ENCODE peak calls at places on chromosome 16, in five cellular contexts. Z is AG10803, L is stomach, U is GM23338, P is heart right ventricle. A is an unnamed sample.

GRCh38 chr16:11497329-11497805 is 89.4 kb downstream of the LITAF start:
- DNase-seq in Z (peak), L (peak), U (peak), P (peak), A (peak)

GRCh38 chr16:608019-608418 is 18.2 kb downstream of the RAB40C start:
- DNase-seq in P (no peak), U (no peak), Z (no peak), L (no peak), A (no peak)

GRCh38 chr16:53666816-53667415 is 36.7 kb downstream of the RPGRIP1L start:
- DNase-seq in L (no peak), Z (peak), P (no peak), U (no peak), A (no peak)

GRCh38 chr16:58187657-58188430 is 10.1 kb downstream of the CSNK2A2 start:
- DNase-seq in U (no peak), Z (no peak), P (peak), L (no peak), A (no peak)

GRCh38 chr16:56776562-56776961 is 46.6 kb downstream of the NUP93 start:
- DNase-seq in L (peak), Z (peak), P (peak), U (no peak), A (peak)

GRCh38 chr16:18931756-18932155 is 5.5 kb upstream of the SMG1 start:
- DNase-seq in P (peak), L (no peak), Z (no peak), U (no peak), A (peak)

GRCh38 chr16:11342021-11342855 is 3.0 kb upstream of the RMI2 start:
- DNase-seq in L (no peak), U (no peak), P (no peak), Z (no peak), A (no peak)

GRCh38 chr16:5325932-5326331 is 228.3 kb upstream of the EEF2KMT start:
- DNase-seq in U (no peak), P (no peak), Z (no peak), L (no peak), A (no peak)

GRCh38 chr16:50585331-50585776 is 37.2 kb downstream of the NKD1 start:
- DNase-seq in P (peak), U (no peak), Z (peak), L (peak), A (peak)

GRCh38 chr16:86405319-86405718 is 105.0 kb upstream of the FOXF1 start:
- DNase-seq in Z (no peak), U (no peak), L (no peak), P (no peak), A (no peak)

GRCh38 chr16:4529085-4530060 is 9.2 kb downstream of the CDIP1 start:
- DNase-seq in Z (no peak), L (no peak), U (peak), P (no peak), A (peak)

GRCh38 chr16:17468611-17469010 is 2.1 kb downstream of the XYLT1 start:
- DNase-seq in L (no peak), Z (no peak), U (no peak), P (no peak), A (no peak)
- H3K4me3 ChIP-seq in L (peak), Z (peak), U (peak), P (no peak), A (no peak)

DNA sequence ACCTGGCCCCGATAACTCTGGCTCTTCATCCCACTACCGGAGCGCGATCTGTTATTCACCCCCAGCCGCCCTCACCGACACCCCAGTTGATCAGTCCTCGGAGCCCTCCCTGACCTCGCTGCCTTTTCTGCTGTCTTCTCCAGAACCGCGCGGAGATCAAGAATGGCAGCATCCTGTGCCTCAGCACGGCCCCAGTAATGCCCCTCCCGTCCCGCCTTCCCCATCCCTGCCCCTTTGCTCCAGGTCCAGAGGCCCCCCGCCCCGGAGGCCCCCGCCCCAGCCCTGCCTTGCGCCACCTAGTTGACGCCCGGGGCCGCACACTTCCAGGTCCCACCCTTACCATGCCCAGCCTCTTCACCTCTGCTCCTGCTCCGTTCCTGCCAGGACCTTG is 872 bp downstream of the ELMO3 start:
- DNase-seq in P (no peak), U (peak), L (no peak), Z (no peak), A (peak)
- H3K4me3 ChIP-seq in P (no peak), U (peak), L (peak), Z (no peak), A (no peak)

DNA sequence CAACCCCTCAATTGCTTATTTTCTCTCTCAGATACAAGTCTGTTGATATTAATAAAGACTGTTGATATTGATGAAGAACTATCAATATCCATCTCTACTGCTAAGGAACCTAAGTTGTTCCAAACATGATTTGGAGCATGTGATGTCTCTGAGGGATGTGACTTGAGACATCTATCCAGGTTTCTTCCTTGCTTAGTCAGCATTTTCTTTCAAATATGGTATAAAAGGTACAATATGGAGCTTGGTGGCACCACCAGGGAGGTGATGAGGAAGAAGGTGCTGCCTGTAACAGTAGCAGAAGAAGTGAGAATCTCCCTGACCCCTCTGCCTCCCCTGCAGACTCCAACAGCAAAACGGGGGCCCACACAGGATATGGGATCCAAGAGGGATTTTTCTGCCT is 329.0 kb downstream of the MAF start:
- DNase-seq in P (no peak), U (no peak), L (no peak), Z (no peak), A (no peak)
- H3K4me3 ChIP-seq in P (no peak), U (no peak), L (no peak), Z (no peak), A (no peak)

GRCh38 chr16:73672135-73672534 is 624.2 kb upstream of the ZFHX3 start:
- DNase-seq in P (no peak), U (no peak), Z (no peak), L (no peak), A (no peak)
- H3K4me3 ChIP-seq in P (no peak), U (no peak), Z (no peak), L (no peak), A (no peak)

GRCh38 chr16:85003723-85004586 is 7.4 kb downstream of the ZDHHC7 start:
- DNase-seq in Z (no peak), U (no peak), L (no peak), P (no peak), A (no peak)

GRCh38 chr16:85007815-85008214 is 3.5 kb downstream of the ZDHHC7 start:
- DNase-seq in P (no peak), Z (no peak), L (no peak), U (no peak), A (no peak)

GRCh38 chr16:85004587-85005205 is 6.6 kb downstream of the ZDHHC7 start:
- DNase-seq in U (no peak), L (peak), P (no peak), Z (peak), A (no peak)

GRCh38 chr16:85006639-85007038 is 4.7 kb downstream of the ZDHHC7 start:
- DNase-seq in U (no peak), P (no peak), Z (peak), L (no peak), A (no peak)

DNA sequence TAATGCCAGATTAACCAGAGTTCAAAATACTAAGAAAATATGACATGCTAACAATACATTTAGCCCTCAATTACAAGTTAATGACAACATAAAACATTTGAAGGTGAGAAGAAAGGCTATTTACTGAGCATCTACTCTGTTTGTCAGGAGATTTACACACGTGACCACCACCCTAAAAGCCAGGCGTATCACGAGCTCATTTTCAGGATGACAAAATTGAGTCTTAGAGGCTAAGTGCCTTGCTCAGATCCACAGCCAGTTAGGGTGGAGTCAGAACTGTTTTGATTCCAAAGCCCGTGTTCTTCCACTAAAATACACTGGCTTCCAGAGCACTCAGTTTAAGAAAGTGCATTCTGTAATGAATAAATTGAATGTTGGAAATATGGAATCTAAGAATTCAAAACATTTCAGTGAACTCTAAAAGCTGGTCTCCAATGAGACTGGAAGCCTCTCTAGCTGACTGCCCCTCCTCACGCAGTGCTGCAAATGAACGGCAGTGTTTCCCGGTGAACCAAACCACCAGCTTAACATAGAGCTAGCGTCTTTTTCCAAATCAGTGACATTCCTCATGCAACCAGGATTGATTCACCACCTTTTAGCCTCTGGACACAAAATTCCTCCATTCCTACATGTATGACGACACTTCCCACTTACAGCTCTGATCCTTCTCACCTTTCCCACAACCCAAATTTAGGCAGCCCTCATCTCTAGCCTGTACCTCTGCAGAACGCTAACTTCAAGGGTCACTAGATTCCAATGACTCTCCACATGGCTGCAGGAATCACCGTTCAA is 5.9 kb downstream of the ZDHHC7 start:
- DNase-seq in U (no peak), L (no peak), P (no peak), Z (peak), A (no peak)
- H3K4me3 ChIP-seq in U (no peak), L (no peak), P (no peak), Z (peak), A (no peak)

GRCh38 chr16:66267287-66268137 is 99.0 kb upstream of the CDH5 start:
- DNase-seq in L (no peak), Z (no peak), U (no peak), P (no peak), A (no peak)
- H3K4me3 ChIP-seq in L (no peak), Z (no peak), U (no peak), P (no peak), A (no peak)

DNA sequence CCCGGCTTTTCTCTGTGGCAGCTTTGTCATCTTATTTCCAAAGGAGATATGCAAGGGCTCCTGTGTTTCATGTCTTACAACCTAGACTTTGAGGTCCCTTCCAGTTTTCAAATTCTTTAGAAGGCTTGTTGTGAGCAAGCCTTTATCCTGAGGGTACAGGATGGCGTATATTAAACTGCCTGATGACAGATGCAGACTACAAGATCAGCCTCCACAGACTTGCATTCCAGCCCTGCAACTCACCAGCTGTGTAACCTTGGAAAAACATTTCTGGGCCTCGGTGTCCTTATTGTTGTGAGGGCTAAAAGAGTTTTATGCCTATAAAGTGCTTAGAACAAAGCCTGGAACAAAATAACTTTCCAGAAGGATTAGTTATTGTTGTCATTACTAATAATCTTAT is 25.4 kb upstream of the ABCA3 start:
- DNase-seq in L (no peak), Z (peak), P (no peak), U (no peak), A (no peak)
- H3K4me3 ChIP-seq in L (no peak), Z (no peak), P (no peak), U (no peak), A (no peak)